ENCODE peak calls at places on chromosomes 12 and 14, in five cellular contexts. One of them, this sample, is unnamed.

GRCh38 chr12:52181757-52182156 is 10.1 kb downstream of the KRT80 start:
- DNase-seq in activated CD4-positive, alpha-beta T cell treated with anti-CD3 and anti-CD28 coated beads for 36 hours: no peak
- DNase-seq in NAMALWA: no peak
- DNase-seq in effector CD4-positive, alpha-beta T cell: no peak
- DNase-seq in activated CD8-positive, alpha-beta memory T cell treated with anti-CD3 and anti-CD28 coated beads for 1 hour: no peak
- DNase-seq in this sample: no peak

GRCh38 chr12:49264466-49264872 is 413 bp upstream of the TUBA1C start:
- DNase-seq in activated CD4-positive, alpha-beta T cell treated with anti-CD3 and anti-CD28 coated beads for 36 hours: peak
- DNase-seq in NAMALWA: peak
- DNase-seq in effector CD4-positive, alpha-beta T cell: peak
- DNase-seq in activated CD8-positive, alpha-beta memory T cell treated with anti-CD3 and anti-CD28 coated beads for 1 hour: no peak
- DNase-seq in this sample: no peak

GRCh38 chr14:104602315-104602932 is 2.1 kb downstream of the TMEM179 start:
- DNase-seq in activated CD4-positive, alpha-beta T cell treated with anti-CD3 and anti-CD28 coated beads for 36 hours: no peak
- DNase-seq in NAMALWA: no peak
- DNase-seq in effector CD4-positive, alpha-beta T cell: no peak
- DNase-seq in activated CD8-positive, alpha-beta memory T cell treated with anti-CD3 and anti-CD28 coated beads for 1 hour: no peak
- DNase-seq in this sample: no peak

GRCh38 chr12:114674201-114675047 is 9.6 kb downstream of the TBX3 start:
- DNase-seq in activated CD4-positive, alpha-beta T cell treated with anti-CD3 and anti-CD28 coated beads for 36 hours: no peak
- DNase-seq in NAMALWA: no peak
- DNase-seq in effector CD4-positive, alpha-beta T cell: no peak
- DNase-seq in activated CD8-positive, alpha-beta memory T cell treated with anti-CD3 and anti-CD28 coated beads for 1 hour: no peak
- DNase-seq in this sample: no peak

GRCh38 chr12:47066278-47067048 is 13.0 kb upstream of the PCED1B start:
- DNase-seq in activated CD4-positive, alpha-beta T cell treated with anti-CD3 and anti-CD28 coated beads for 36 hours: peak
- DNase-seq in NAMALWA: no peak
- DNase-seq in effector CD4-positive, alpha-beta T cell: no peak
- DNase-seq in activated CD8-positive, alpha-beta memory T cell treated with anti-CD3 and anti-CD28 coated beads for 1 hour: no peak
- DNase-seq in this sample: no peak

GRCh38 chr12:55698241-55698955 is 9.3 kb downstream of the ITGA7 start:
- DNase-seq in activated CD4-positive, alpha-beta T cell treated with anti-CD3 and anti-CD28 coated beads for 36 hours: no peak
- DNase-seq in NAMALWA: no peak
- DNase-seq in effector CD4-positive, alpha-beta T cell: no peak
- DNase-seq in activated CD8-positive, alpha-beta memory T cell treated with anti-CD3 and anti-CD28 coated beads for 1 hour: no peak
- DNase-seq in this sample: no peak

GRCh38 chr12:32134144-32134888 is 27.7 kb downstream of the BICD1 start:
- DNase-seq in activated CD4-positive, alpha-beta T cell treated with anti-CD3 and anti-CD28 coated beads for 36 hours: peak
- DNase-seq in NAMALWA: peak
- DNase-seq in effector CD4-positive, alpha-beta T cell: peak
- DNase-seq in activated CD8-positive, alpha-beta memory T cell treated with anti-CD3 and anti-CD28 coated beads for 1 hour: no peak
- DNase-seq in this sample: no peak

GRCh38 chr14:81662570-81663161 is 129.0 kb upstream of the SEL1L start:
- DNase-seq in activated CD4-positive, alpha-beta T cell treated with anti-CD3 and anti-CD28 coated beads for 36 hours: no peak
- DNase-seq in NAMALWA: no peak
- DNase-seq in effector CD4-positive, alpha-beta T cell: no peak
- DNase-seq in activated CD8-positive, alpha-beta memory T cell treated with anti-CD3 and anti-CD28 coated beads for 1 hour: no peak
- DNase-seq in this sample: no peak

GRCh38 chr12:130934753-130935152 is 19.0 kb upstream of the ADGRD1 start:
- DNase-seq in activated CD4-positive, alpha-beta T cell treated with anti-CD3 and anti-CD28 coated beads for 36 hours: no peak
- DNase-seq in NAMALWA: no peak
- DNase-seq in effector CD4-positive, alpha-beta T cell: no peak
- DNase-seq in activated CD8-positive, alpha-beta memory T cell treated with anti-CD3 and anti-CD28 coated beads for 1 hour: no peak
- DNase-seq in this sample: no peak

GRCh38 chr14:20493634-20494033 is 11.7 kb upstream of the RNASE10 start:
- DNase-seq in activated CD4-positive, alpha-beta T cell treated with anti-CD3 and anti-CD28 coated beads for 36 hours: no peak
- DNase-seq in NAMALWA: no peak
- DNase-seq in effector CD4-positive, alpha-beta T cell: no peak
- DNase-seq in activated CD8-positive, alpha-beta memory T cell treated with anti-CD3 and anti-CD28 coated beads for 1 hour: no peak
- DNase-seq in this sample: no peak

GRCh38 chr12:123997033-123997822 is 24.2 kb downstream of the ZNF664 start:
- DNase-seq in activated CD4-positive, alpha-beta T cell treated with anti-CD3 and anti-CD28 coated beads for 36 hours: no peak
- DNase-seq in NAMALWA: no peak
- DNase-seq in effector CD4-positive, alpha-beta T cell: no peak
- DNase-seq in activated CD8-positive, alpha-beta memory T cell treated with anti-CD3 and anti-CD28 coated beads for 1 hour: no peak
- DNase-seq in this sample: no peak

GRCh38 chr14:55031190-55031589 is 4.2 kb downstream of the SOCS4 start:
- DNase-seq in activated CD4-positive, alpha-beta T cell treated with anti-CD3 and anti-CD28 coated beads for 36 hours: no peak
- DNase-seq in NAMALWA: no peak
- DNase-seq in effector CD4-positive, alpha-beta T cell: no peak
- DNase-seq in activated CD8-positive, alpha-beta memory T cell treated with anti-CD3 and anti-CD28 coated beads for 1 hour: no peak
- DNase-seq in this sample: no peak

GRCh38 chr12:12696562-12697383 is 790 bp upstream of the GPR19 start:
- DNase-seq in activated CD4-positive, alpha-beta T cell treated with anti-CD3 and anti-CD28 coated beads for 36 hours: peak
- DNase-seq in NAMALWA: peak
- DNase-seq in effector CD4-positive, alpha-beta T cell: peak
- DNase-seq in activated CD8-positive, alpha-beta memory T cell treated with anti-CD3 and anti-CD28 coated beads for 1 hour: peak
- DNase-seq in this sample: peak

GRCh38 chr14:105217764-105218163 is 30.6 kb upstream of the BTBD6 start:
- DNase-seq in activated CD4-positive, alpha-beta T cell treated with anti-CD3 and anti-CD28 coated beads for 36 hours: no peak
- DNase-seq in NAMALWA: no peak
- DNase-seq in effector CD4-positive, alpha-beta T cell: no peak
- DNase-seq in activated CD8-positive, alpha-beta memory T cell treated with anti-CD3 and anti-CD28 coated beads for 1 hour: no peak
- DNase-seq in this sample: no peak

GRCh38 chr12:77382096-77382742 is 316.9 kb upstream of the E2F7 start:
- DNase-seq in activated CD4-positive, alpha-beta T cell treated with anti-CD3 and anti-CD28 coated beads for 36 hours: no peak
- DNase-seq in NAMALWA: no peak
- DNase-seq in effector CD4-positive, alpha-beta T cell: no peak
- DNase-seq in activated CD8-positive, alpha-beta memory T cell treated with anti-CD3 and anti-CD28 coated beads for 1 hour: no peak
- DNase-seq in this sample: no peak

GRCh38 chr14:61754627-61755381 is 7.4 kb upstream of the SNAPC1 start:
- DNase-seq in activated CD4-positive, alpha-beta T cell treated with anti-CD3 and anti-CD28 coated beads for 36 hours: no peak
- DNase-seq in NAMALWA: no peak
- DNase-seq in effector CD4-positive, alpha-beta T cell: no peak
- DNase-seq in activated CD8-positive, alpha-beta memory T cell treated with anti-CD3 and anti-CD28 coated beads for 1 hour: no peak
- DNase-seq in this sample: no peak

GRCh38 chr12:12993367-12993766 is 6.7 kb downstream of the HEBP1 start:
- DNase-seq in activated CD4-positive, alpha-beta T cell treated with anti-CD3 and anti-CD28 coated beads for 36 hours: no peak
- DNase-seq in NAMALWA: no peak
- DNase-seq in effector CD4-positive, alpha-beta T cell: no peak
- DNase-seq in activated CD8-positive, alpha-beta memory T cell treated with anti-CD3 and anti-CD28 coated beads for 1 hour: no peak
- DNase-seq in this sample: no peak

GRCh38 chr14:102418853-102419240 is 56.1 kb downstream of the TECPR2 start:
- DNase-seq in activated CD4-positive, alpha-beta T cell treated with anti-CD3 and anti-CD28 coated beads for 36 hours: no peak
- DNase-seq in NAMALWA: no peak
- DNase-seq in effector CD4-positive, alpha-beta T cell: no peak
- DNase-seq in activated CD8-positive, alpha-beta memory T cell treated with anti-CD3 and anti-CD28 coated beads for 1 hour: no peak
- DNase-seq in this sample: no peak

GRCh38 chr12:114916124-114916523 is 232.1 kb upstream of the TBX3 start:
- DNase-seq in activated CD4-positive, alpha-beta T cell treated with anti-CD3 and anti-CD28 coated beads for 36 hours: no peak
- DNase-seq in NAMALWA: no peak
- DNase-seq in effector CD4-positive, alpha-beta T cell: no peak
- DNase-seq in activated CD8-positive, alpha-beta memory T cell treated with anti-CD3 and anti-CD28 coated beads for 1 hour: no peak
- DNase-seq in this sample: no peak

GRCh38 chr14:99790978-99791376 is 2.2 kb upstream of the EML1 start:
- DNase-seq in activated CD4-positive, alpha-beta T cell treated with anti-CD3 and anti-CD28 coated beads for 36 hours: no peak
- DNase-seq in NAMALWA: no peak
- DNase-seq in effector CD4-positive, alpha-beta T cell: no peak
- DNase-seq in activated CD8-positive, alpha-beta memory T cell treated with anti-CD3 and anti-CD28 coated beads for 1 hour: no peak
- DNase-seq in this sample: no peak

GRCh38 chr12:72141381-72141780 is 130.8 kb upstream of the TRHDE start:
- DNase-seq in activated CD4-positive, alpha-beta T cell treated with anti-CD3 and anti-CD28 coated beads for 36 hours: no peak
- DNase-seq in NAMALWA: peak
- DNase-seq in effector CD4-positive, alpha-beta T cell: no peak
- DNase-seq in activated CD8-positive, alpha-beta memory T cell treated with anti-CD3 and anti-CD28 coated beads for 1 hour: no peak
- DNase-seq in this sample: peak

GRCh38 chr12:53231859-53232640 is at the start of gene RARG:
- DNase-seq in activated CD4-positive, alpha-beta T cell treated with anti-CD3 and anti-CD28 coated beads for 36 hours: peak
- DNase-seq in NAMALWA: peak
- DNase-seq in effector CD4-positive, alpha-beta T cell: peak
- DNase-seq in activated CD8-positive, alpha-beta memory T cell treated with anti-CD3 and anti-CD28 coated beads for 1 hour: peak
- DNase-seq in this sample: peak

GRCh38 chr14:106039400-106039799 is 513.0 kb downstream of the TMEM121 start:
- DNase-seq in activated CD4-positive, alpha-beta T cell treated with anti-CD3 and anti-CD28 coated beads for 36 hours: peak
- DNase-seq in NAMALWA: peak
- DNase-seq in effector CD4-positive, alpha-beta T cell: no peak
- DNase-seq in activated CD8-positive, alpha-beta memory T cell treated with anti-CD3 and anti-CD28 coated beads for 1 hour: no peak
- DNase-seq in this sample: no peak

GRCh38 chr14:60164717-60165546 is at the start of gene DHRS7:
- DNase-seq in activated CD4-positive, alpha-beta T cell treated with anti-CD3 and anti-CD28 coated beads for 36 hours: peak
- DNase-seq in NAMALWA: peak
- DNase-seq in effector CD4-positive, alpha-beta T cell: peak
- DNase-seq in activated CD8-positive, alpha-beta memory T cell treated with anti-CD3 and anti-CD28 coated beads for 1 hour: peak
- DNase-seq in this sample: peak

GRCh38 chr12:84463756-84464495 is 448.7 kb downstream of the SLC6A15 start:
- DNase-seq in activated CD4-positive, alpha-beta T cell treated with anti-CD3 and anti-CD28 coated beads for 36 hours: no peak
- DNase-seq in NAMALWA: no peak
- DNase-seq in effector CD4-positive, alpha-beta T cell: no peak
- DNase-seq in activated CD8-positive, alpha-beta memory T cell treated with anti-CD3 and anti-CD28 coated beads for 1 hour: no peak
- DNase-seq in this sample: peak

GRCh38 chr14:68649461-68650189 is 143.2 kb downstream of the ZFP36L1 start:
- DNase-seq in activated CD4-positive, alpha-beta T cell treated with anti-CD3 and anti-CD28 coated beads for 36 hours: no peak
- DNase-seq in NAMALWA: no peak
- DNase-seq in effector CD4-positive, alpha-beta T cell: no peak
- DNase-seq in activated CD8-positive, alpha-beta memory T cell treated with anti-CD3 and anti-CD28 coated beads for 1 hour: no peak
- DNase-seq in this sample: no peak

GRCh38 chr12:22978962-22979361 is 354.0 kb downstream of the ETNK1 start:
- DNase-seq in activated CD4-positive, alpha-beta T cell treated with anti-CD3 and anti-CD28 coated beads for 36 hours: no peak
- DNase-seq in NAMALWA: no peak
- DNase-seq in effector CD4-positive, alpha-beta T cell: no peak
- DNase-seq in activated CD8-positive, alpha-beta memory T cell treated with anti-CD3 and anti-CD28 coated beads for 1 hour: no peak
- DNase-seq in this sample: no peak

GRCh38 chr12:22668441-22668840 is 43.5 kb downstream of the ETNK1 start:
- DNase-seq in activated CD4-positive, alpha-beta T cell treated with anti-CD3 and anti-CD28 coated beads for 36 hours: no peak
- DNase-seq in NAMALWA: no peak
- DNase-seq in effector CD4-positive, alpha-beta T cell: no peak
- DNase-seq in activated CD8-positive, alpha-beta memory T cell treated with anti-CD3 and anti-CD28 coated beads for 1 hour: no peak
- DNase-seq in this sample: no peak

GRCh38 chr14:103871596-103872480 is 24.5 kb upstream of the PPP1R13B start:
- DNase-seq in activated CD4-positive, alpha-beta T cell treated with anti-CD3 and anti-CD28 coated beads for 36 hours: peak
- DNase-seq in NAMALWA: peak
- DNase-seq in effector CD4-positive, alpha-beta T cell: peak
- DNase-seq in activated CD8-positive, alpha-beta memory T cell treated with anti-CD3 and anti-CD28 coated beads for 1 hour: peak
- DNase-seq in this sample: no peak

GRCh38 chr12:100346660-100347059 is 10.2 kb upstream of the SLC17A8 start:
- DNase-seq in activated CD4-positive, alpha-beta T cell treated with anti-CD3 and anti-CD28 coated beads for 36 hours: no peak
- DNase-seq in NAMALWA: no peak
- DNase-seq in effector CD4-positive, alpha-beta T cell: no peak
- DNase-seq in activated CD8-positive, alpha-beta memory T cell treated with anti-CD3 and anti-CD28 coated beads for 1 hour: no peak
- DNase-seq in this sample: no peak

GRCh38 chr12:6549379-6550151 is 6.3 kb downstream of the IFFO1 start:
- DNase-seq in activated CD4-positive, alpha-beta T cell treated with anti-CD3 and anti-CD28 coated beads for 36 hours: no peak
- DNase-seq in NAMALWA: no peak
- DNase-seq in effector CD4-positive, alpha-beta T cell: no peak
- DNase-seq in activated CD8-positive, alpha-beta memory T cell treated with anti-CD3 and anti-CD28 coated beads for 1 hour: no peak
- DNase-seq in this sample: no peak

GRCh38 chr12:110421701-110422100 is 18.2 kb upstream of the ANAPC7 start:
- DNase-seq in activated CD4-positive, alpha-beta T cell treated with anti-CD3 and anti-CD28 coated beads for 36 hours: no peak
- DNase-seq in NAMALWA: no peak
- DNase-seq in effector CD4-positive, alpha-beta T cell: no peak
- DNase-seq in activated CD8-positive, alpha-beta memory T cell treated with anti-CD3 and anti-CD28 coated beads for 1 hour: no peak
- DNase-seq in this sample: no peak

GRCh38 chr12:60196366-60196765 is 600.5 kb downstream of the SLC16A7 start:
- DNase-seq in activated CD4-positive, alpha-beta T cell treated with anti-CD3 and anti-CD28 coated beads for 36 hours: no peak
- DNase-seq in NAMALWA: no peak
- DNase-seq in effector CD4-positive, alpha-beta T cell: no peak
- DNase-seq in activated CD8-positive, alpha-beta memory T cell treated with anti-CD3 and anti-CD28 coated beads for 1 hour: no peak
- DNase-seq in this sample: no peak

GRCh38 chr14:78448483-78449094 is 278.4 kb downstream of the NRXN3 start:
- DNase-seq in activated CD4-positive, alpha-beta T cell treated with anti-CD3 and anti-CD28 coated beads for 36 hours: peak
- DNase-seq in NAMALWA: peak
- DNase-seq in effector CD4-positive, alpha-beta T cell: no peak
- DNase-seq in activated CD8-positive, alpha-beta memory T cell treated with anti-CD3 and anti-CD28 coated beads for 1 hour: no peak
- DNase-seq in this sample: peak

GRCh38 chr12:93108958-93109357 is 179.9 kb upstream of the EEA1 start:
- DNase-seq in activated CD4-positive, alpha-beta T cell treated with anti-CD3 and anti-CD28 coated beads for 36 hours: no peak
- DNase-seq in NAMALWA: no peak
- DNase-seq in effector CD4-positive, alpha-beta T cell: no peak
- DNase-seq in activated CD8-positive, alpha-beta memory T cell treated with anti-CD3 and anti-CD28 coated beads for 1 hour: no peak
- DNase-seq in this sample: no peak

GRCh38 chr12:1773937-1774655 is 46.3 kb upstream of the LRTM2 start:
- DNase-seq in activated CD4-positive, alpha-beta T cell treated with anti-CD3 and anti-CD28 coated beads for 36 hours: no peak
- DNase-seq in NAMALWA: no peak
- DNase-seq in effector CD4-positive, alpha-beta T cell: no peak
- DNase-seq in activated CD8-positive, alpha-beta memory T cell treated with anti-CD3 and anti-CD28 coated beads for 1 hour: no peak
- DNase-seq in this sample: no peak

GRCh38 chr12:3713483-3713882 is 39.4 kb downstream of the CRACR2A start:
- DNase-seq in activated CD4-positive, alpha-beta T cell treated with anti-CD3 and anti-CD28 coated beads for 36 hours: no peak
- DNase-seq in NAMALWA: no peak
- DNase-seq in effector CD4-positive, alpha-beta T cell: no peak
- DNase-seq in activated CD8-positive, alpha-beta memory T cell treated with anti-CD3 and anti-CD28 coated beads for 1 hour: no peak
- DNase-seq in this sample: no peak

GRCh38 chr14:23638414-23639047 is 2.4 kb downstream of the DHRS2 start:
- DNase-seq in activated CD4-positive, alpha-beta T cell treated with anti-CD3 and anti-CD28 coated beads for 36 hours: no peak
- DNase-seq in NAMALWA: no peak
- DNase-seq in effector CD4-positive, alpha-beta T cell: no peak
- DNase-seq in activated CD8-positive, alpha-beta memory T cell treated with anti-CD3 and anti-CD28 coated beads for 1 hour: no peak
- DNase-seq in this sample: peak

GRCh38 chr12:56431850-56432249 is 17.4 kb downstream of the TIMELESS start:
- DNase-seq in activated CD4-positive, alpha-beta T cell treated with anti-CD3 and anti-CD28 coated beads for 36 hours: no peak
- DNase-seq in NAMALWA: no peak
- DNase-seq in effector CD4-positive, alpha-beta T cell: no peak
- DNase-seq in activated CD8-positive, alpha-beta memory T cell treated with anti-CD3 and anti-CD28 coated beads for 1 hour: no peak
- DNase-seq in this sample: no peak